ENCODE peak calls at places on chromosomes 6 and 20, in four cellular contexts. B, R, H and K are unnamed samples.

GRCh38 chr6:157240059-157240959 is 83.0 kb downstream of the TMEM242 start:
- DNase-seq in H (no peak), B (no peak), R (no peak), K (no peak)

GRCh38 chr20:41030536-41031242 is 2.1 kb downstream of the TOP1 start:
- DNase-seq in R (no peak), B (no peak), H (no peak), K (no peak)

GRCh38 chr6:26087284-26088115 is at the start of gene HFE:
- DNase-seq in R (peak), B (peak), H (no peak), K (no peak)

GRCh38 chr20:21291026-21291425 is 12.1 kb upstream of the XRN2 start:
- DNase-seq in R (no peak), H (no peak), B (no peak), K (no peak)

GRCh38 chr20:11755071-11755881 is 162.4 kb upstream of the BTBD3 start:
- DNase-seq in R (no peak), H (no peak), B (no peak), K (no peak)

GRCh38 chr6:111555041-111555440 is 50.6 kb downstream of the TRAF3IP2 start:
- DNase-seq in B (no peak), H (no peak), R (no peak), K (no peak)

GRCh38 chr6:105628156-105628860 is 225.4 kb upstream of the PREP start:
- DNase-seq in B (no peak), H (no peak), R (no peak), K (no peak)

GRCh38 chr6:56349196-56349595 is 101.8 kb upstream of the COL21A1 start:
- DNase-seq in B (no peak), H (no peak), R (no peak), K (no peak)

GRCh38 chr6:159899994-159900745 is 9.4 kb downstream of the MAS1 start:
- DNase-seq in R (no peak), H (no peak), B (no peak), K (no peak)

GRCh38 chr20:1225263-1225728 is 548 bp upstream of the RAD21L1 start:
- DNase-seq in B (no peak), R (peak), H (no peak), K (no peak)

GRCh38 chr6:119297049-119297448 is 52.5 kb downstream of the MAN1A1 start:
- DNase-seq in H (no peak), R (no peak), B (no peak), K (no peak)

GRCh38 chr6:158285321-158285960 is 26.8 kb upstream of the TULP4 start:
- DNase-seq in R (no peak), B (no peak), H (no peak), K (no peak)

GRCh38 chr6:128500017-128500416 is 20.4 kb downstream of the PTPRK start:
- DNase-seq in R (no peak), H (no peak), B (no peak), K (no peak)

GRCh38 chr6:112214749-112215269 is 39.6 kb downstream of the LAMA4 start:
- DNase-seq in B (no peak), H (no peak), R (peak), K (no peak)

GRCh38 chr6:42166444-42167141 is 6.6 kb upstream of the GUCA1A start:
- DNase-seq in R (peak), H (peak), B (peak), K (peak)

GRCh38 chr20:40651121-40651520 is 37.9 kb downstream of the MAFB start:
- DNase-seq in B (no peak), H (no peak), R (no peak), K (no peak)

GRCh38 chr6:168607272-168608112 is 166.5 kb downstream of the SMOC2 start:
- DNase-seq in H (no peak), R (no peak), B (peak), K (no peak)